ENCODE peak calls at places on chromosomes 7 and 10, in four cellular contexts. L, P, V and E are unnamed samples.
A peak's percentile ranks its signal among the peaks of the same experiment; 100 is the strongest.

GRCh38 chr10:119206603-119207366 is 586 bp upstream of the GRK5 start:
- DNase-seq in P (no peak), L (no peak), V (no peak), E (peak; percentile 84)

GRCh38 chr10:47378606-47379444 is 5.3 kb downstream of the ZNF488 start:
- DNase-seq in V (no peak), P (no peak), L (no peak), E (peak; percentile 23)

GRCh38 chr7:94001396-94001795 is 2.8 kb downstream of the BET1 start:
- DNase-seq in L (no peak), V (no peak), P (no peak), E (no peak)

GRCh38 chr7:156819733-156820295 is 73.2 kb downstream of the LMBR1 start:
- DNase-seq in V (no peak), L (no peak), P (no peak), E (no peak)

GRCh38 chr10:44008270-44008916 is 359.7 kb upstream of the ZNF32 start:
- DNase-seq in L (no peak), P (no peak), V (peak; percentile 65), E (no peak)

GRCh38 chr10:43453266-43453831 is 16.4 kb downstream of the ZNF487 start:
- DNase-seq in L (no peak), P (no peak), V (no peak), E (no peak)

GRCh38 chr10:121734517-121735137 is 136.4 kb upstream of the FGFR2 start:
- DNase-seq in P (peak; percentile 28), V (no peak), L (no peak), E (no peak)

GRCh38 chr10:123043409-123043925 is 34.7 kb downstream of the ACADSB start:
- DNase-seq in V (peak; percentile 30), P (peak; percentile 71), L (peak; percentile 66), E (peak; percentile 70)

GRCh38 chr10:91632671-91633550 is at the start of gene PPP1R3C:
- DNase-seq in P (peak; percentile 87), L (peak; percentile 62), V (no peak), E (peak; percentile 90)

GRCh38 chr7:77759294-77759889 is 38.8 kb downstream of the TMEM60 start:
- DNase-seq in P (peak; percentile 57), V (peak; percentile 38), L (peak; percentile 51), E (peak; percentile 10)

GRCh38 chr10:14126697-14127440 is 203.9 kb downstream of the FRMD4A start:
- DNase-seq in L (no peak), P (no peak), V (no peak), E (no peak)

GRCh38 chr10:65275296-65275695 is 1650.5 kb upstream of the LRRTM3 start:
- DNase-seq in V (no peak), L (no peak), P (no peak), E (no peak)

GRCh38 chr7:91299952-91300775 is 35.9 kb downstream of the FZD1 start:
- DNase-seq in V (no peak), L (no peak), P (no peak), E (no peak)

GRCh38 chr7:133293390-133294110 is 40.7 kb downstream of the EXOC4 start:
- DNase-seq in V (no peak), L (no peak), P (no peak), E (no peak)

GRCh38 chr7:22193361-22194016 is 163.5 kb downstream of the RAPGEF5 start:
- DNase-seq in P (no peak), L (peak; percentile 81), V (no peak), E (peak; percentile 59)

GRCh38 chr10:110498982-110499795 is 1.5 kb downstream of the DUSP5 start:
- DNase-seq in V (peak; percentile 72), L (no peak), P (peak; percentile 21), E (peak; percentile 47)

GRCh38 chr10:78178940-78179339 is 145.3 kb downstream of the RPS24 start:
- DNase-seq in V (no peak), L (no peak), P (no peak), E (no peak)

GRCh38 chr10:47383254-47384147 is 592 bp downstream of the ZNF488 start:
- DNase-seq in V (no peak), L (no peak), P (no peak), E (peak; percentile 43)

GRCh38 chr10:72954596-72955569 is at the start of gene PLA2G12B:
- DNase-seq in V (no peak), L (no peak), P (peak; percentile 65), E (no peak)

GRCh38 chr10:133356549-133356948 is 1.3 kb downstream of the FUOM start:
- DNase-seq in P (no peak), V (no peak), L (no peak), E (no peak)

GRCh38 chr10:43140414-43140813 is 2.2 kb downstream of the CSGALNACT2 start:
- DNase-seq in P (peak; percentile 79), L (no peak), V (no peak), E (no peak)

GRCh38 chr10:119478111-119479047 is 64.1 kb downstream of the RGS10 start:
- DNase-seq in L (no peak), P (no peak), V (peak; percentile 46), E (no peak)

GRCh38 chr7:66348959-66349358 is 143.8 kb downstream of the TPST1 start:
- DNase-seq in P (no peak), L (no peak), V (no peak), E (no peak)

GRCh38 chr7:128796325-128796724 is 4.6 kb downstream of the CCDC136 start:
- DNase-seq in V (no peak), P (no peak), L (no peak), E (no peak)

GRCh38 chr7:66140924-66141323 is 26.3 kb downstream of the CRCP start:
- DNase-seq in P (no peak), L (peak; percentile 30), V (no peak), E (no peak)

DNA sequence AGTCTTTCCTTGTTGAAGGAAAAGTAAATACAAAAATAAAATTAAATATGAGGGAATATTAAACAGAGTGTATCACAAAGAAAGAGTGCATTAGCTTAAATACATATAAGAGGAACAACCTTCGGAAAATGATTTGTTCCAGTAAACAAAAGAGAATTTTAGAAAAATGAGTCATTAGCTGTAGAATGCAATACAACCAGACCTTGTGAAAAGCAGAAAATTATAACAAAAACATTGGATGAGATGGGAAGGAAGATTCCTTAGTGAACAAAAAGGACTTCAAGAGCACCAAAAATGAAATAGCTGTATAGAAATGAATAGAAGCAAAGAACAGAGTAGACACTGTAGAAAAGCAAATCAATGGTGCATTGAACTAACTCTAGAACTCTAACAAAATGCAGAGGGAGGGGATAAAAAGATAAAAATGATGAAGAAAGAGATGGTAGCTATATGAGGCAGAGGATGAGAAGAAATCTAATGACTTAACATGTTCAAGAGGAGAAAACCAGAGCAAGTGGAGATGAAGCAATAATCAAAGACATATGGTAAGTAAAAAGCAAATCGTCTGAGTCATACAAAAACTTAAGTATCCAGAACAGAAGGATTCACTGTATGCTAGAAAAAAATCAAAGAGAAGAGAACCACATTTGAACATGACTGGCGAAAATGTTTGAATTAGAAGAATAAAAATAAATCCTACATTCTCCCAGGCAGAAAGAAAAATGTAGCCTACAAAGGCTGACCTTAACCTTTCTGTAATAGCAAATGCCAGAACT is 190.5 kb downstream of the TMEM26 start:
- DNase-seq in P (no peak), L (no peak), V (no peak), E (no peak)
- TF ChIP-seq ZNF274 in P (no peak), L (no peak), V (no peak), E (no peak)

GRCh38 chr10:132254841-132255240 is 52.9 kb downstream of the STK32C start:
- DNase-seq in P (no peak), V (no peak), L (no peak), E (no peak)

GRCh38 chr10:132257907-132258306 is 49.8 kb downstream of the STK32C start:
- DNase-seq in V (no peak), P (no peak), L (no peak), E (no peak)

GRCh38 chr10:132253092-132253687 is 54.6 kb downstream of the STK32C start:
- DNase-seq in L (no peak), P (no peak), V (no peak), E (no peak)

GRCh38 chr10:132257271-132257670 is 50.5 kb downstream of the STK32C start:
- DNase-seq in V (no peak), L (no peak), P (no peak), E (no peak)

DNA sequence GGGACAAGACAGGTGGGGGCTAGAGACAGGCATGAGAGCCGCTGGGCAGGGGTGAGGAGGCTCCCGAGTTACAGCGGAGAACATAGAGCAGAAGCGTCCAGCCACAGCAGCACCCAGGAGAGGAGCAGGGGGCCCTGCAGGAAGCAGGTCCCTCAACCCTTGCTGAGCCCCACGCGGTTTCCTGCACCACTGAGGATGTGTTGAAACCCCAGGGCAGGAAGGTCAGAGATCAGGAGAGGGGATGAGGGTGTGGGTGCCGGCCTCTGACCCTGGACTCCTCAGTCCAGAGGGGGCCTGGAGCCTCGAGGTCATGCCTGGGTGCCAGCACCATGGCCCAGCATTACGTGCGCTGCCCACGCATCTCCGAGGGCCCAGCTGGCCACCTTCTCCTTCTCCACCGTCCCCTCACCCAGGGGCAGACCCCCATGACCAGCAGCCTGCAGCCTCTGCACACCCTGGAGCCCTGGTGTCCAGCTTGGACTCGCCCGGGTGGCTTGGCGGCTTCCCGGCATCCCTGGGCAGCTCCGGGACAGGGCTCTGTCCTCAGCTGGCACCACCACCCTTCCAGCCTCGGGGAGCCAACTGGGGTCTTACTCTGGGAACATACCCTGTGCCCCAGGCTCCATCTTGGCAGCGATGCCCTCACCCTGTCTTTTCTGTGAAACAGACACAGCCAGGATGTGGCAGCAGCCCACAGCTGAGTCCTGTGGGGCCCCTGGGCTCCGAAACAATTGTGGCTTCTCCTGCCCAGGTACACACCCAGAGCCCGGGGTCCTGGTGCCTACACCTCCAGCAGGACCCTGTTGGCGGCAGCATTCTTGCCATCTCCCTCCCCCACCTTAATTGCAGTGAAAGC is 52.0 kb downstream of the STK32C start:
- DNase-seq in V (no peak), P (no peak), L (no peak), E (no peak)
- TF ChIP-seq ZNF274 in V (no peak), P (no peak), L (no peak), E (no peak)

DNA sequence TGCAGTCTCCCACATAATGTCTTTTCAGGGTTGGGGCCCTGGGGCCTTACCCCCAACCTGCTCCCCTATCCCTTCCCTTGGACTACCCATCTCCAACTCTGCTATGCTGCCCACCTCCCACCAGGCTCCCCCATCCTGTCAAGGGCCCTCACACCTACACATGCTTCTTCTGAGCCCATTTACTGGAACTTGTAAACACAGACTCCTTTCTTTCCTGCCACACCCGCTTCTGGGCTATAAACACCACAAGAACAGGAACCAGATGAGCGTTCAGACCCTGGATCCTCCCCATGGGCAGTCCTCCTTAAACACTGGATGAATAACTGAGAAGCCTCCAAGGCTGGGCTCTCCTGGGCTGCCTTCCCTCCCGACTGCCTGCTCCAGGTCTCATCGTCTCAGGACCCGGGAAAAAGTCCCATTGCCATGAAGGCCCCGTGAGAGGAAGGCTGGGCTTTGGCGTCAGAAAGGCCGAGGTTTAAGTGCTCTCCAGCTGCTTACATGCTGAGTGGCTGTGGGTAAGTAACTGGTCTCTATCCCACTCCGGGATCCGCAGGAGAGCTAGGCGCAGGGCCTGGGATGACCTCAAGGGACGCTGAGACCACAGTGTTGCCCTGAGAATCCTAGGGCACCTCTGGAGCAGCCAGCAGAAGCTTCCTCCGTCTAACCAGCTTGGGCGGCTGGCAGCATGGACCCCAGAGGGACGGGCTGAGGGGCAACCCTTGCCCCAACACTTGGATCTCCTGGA is 15.6 kb upstream of the CRHR2 start:
- DNase-seq in L (no peak), P (no peak), V (no peak), E (no peak)
- TF ChIP-seq ZNF274 in L (no peak), P (no peak), V (no peak), E (no peak)

DNA sequence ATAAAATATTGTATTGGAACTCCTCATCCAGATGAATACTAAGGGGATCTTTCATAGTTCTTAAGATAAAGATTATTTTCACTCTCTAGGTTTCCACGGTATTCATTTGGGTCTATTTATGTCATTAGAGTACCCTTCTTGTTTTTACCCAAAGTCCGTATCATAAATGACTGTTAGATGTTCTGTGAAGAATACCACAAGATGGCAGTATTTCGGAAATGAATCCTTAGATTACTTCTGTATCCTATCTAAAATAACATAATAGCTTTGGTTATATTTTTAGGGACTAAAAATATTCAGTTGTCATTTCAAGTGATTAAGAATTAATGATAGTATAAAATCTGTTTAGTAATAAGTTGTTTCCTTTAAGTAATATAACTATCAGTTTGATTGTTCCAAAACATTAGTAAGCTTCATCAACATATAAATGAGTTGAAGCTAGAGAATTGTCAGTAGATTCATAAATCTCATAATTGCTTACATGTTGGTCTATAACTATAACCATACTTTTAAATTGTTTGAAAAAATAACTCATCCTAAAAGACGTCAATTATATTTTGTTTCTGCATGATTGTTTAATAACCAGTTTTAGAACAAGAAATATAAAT is 337.5 kb upstream of the KCND2 start:
- DNase-seq in V (no peak), P (peak; percentile 21), L (peak; percentile 8), E (no peak)
- TF ChIP-seq ZNF274 in V (no peak), P (no peak), L (no peak), E (no peak)